ENCODE peak calls at places on chromosome X, in six cellular contexts. One of them, this sample, is unnamed.

GRCh38 chrX:40176256-40176978 is 78.7 kb upstream of the BCOR start:
- DNase-seq in lower leg skin: peak; percentile 93
- DNase-seq in fibroblast of the aortic adventitia: no peak
- DNase-seq in WTC11: peak; percentile 48
- DNase-seq in breast epithelium: no peak
- DNase-seq in colonic mucosa: peak; percentile 71
- DNase-seq in this sample: no peak

GRCh38 chrX:26845051-26845450 is 618.1 kb downstream of the PPP4R3C start:
- DNase-seq in lower leg skin: no peak
- DNase-seq in fibroblast of the aortic adventitia: peak; percentile 52
- DNase-seq in colonic mucosa: no peak
- DNase-seq in WTC11: no peak
- DNase-seq in breast epithelium: no peak
- DNase-seq in this sample: no peak

GRCh38 chrX:71533850-71534515 is 1.1 kb downstream of the OGT start:
- DNase-seq in WTC11: peak; percentile 16
- DNase-seq in colonic mucosa: peak; percentile 45
- DNase-seq in breast epithelium: no peak
- DNase-seq in lower leg skin: peak; percentile 91
- DNase-seq in fibroblast of the aortic adventitia: peak; percentile 57
- DNase-seq in this sample: no peak

GRCh38 chrX:39716401-39716800 is 381.4 kb downstream of the BCOR start:
- DNase-seq in lower leg skin: peak; percentile 42
- DNase-seq in colonic mucosa: no peak
- DNase-seq in WTC11: no peak
- DNase-seq in breast epithelium: no peak
- DNase-seq in fibroblast of the aortic adventitia: no peak
- DNase-seq in this sample: no peak

GRCh38 chrX:130083107-130083490 is 27.2 kb downstream of the ELF4 start:
- DNase-seq in breast epithelium: no peak
- DNase-seq in WTC11: peak; percentile 11
- DNase-seq in fibroblast of the aortic adventitia: no peak
- DNase-seq in lower leg skin: no peak
- DNase-seq in colonic mucosa: no peak
- DNase-seq in this sample: no peak

GRCh38 chrX:71111851-71112468 is 583 bp upstream of the IL2RG start:
- DNase-seq in breast epithelium: no peak
- DNase-seq in lower leg skin: no peak
- DNase-seq in WTC11: no peak
- DNase-seq in fibroblast of the aortic adventitia: no peak
- DNase-seq in colonic mucosa: no peak
- DNase-seq in this sample: no peak

GRCh38 chrX:31132803-31133202 is 61.0 kb upstream of the FTHL17 start:
- DNase-seq in lower leg skin: no peak
- DNase-seq in WTC11: no peak
- DNase-seq in colonic mucosa: no peak
- DNase-seq in breast epithelium: no peak
- DNase-seq in fibroblast of the aortic adventitia: no peak
- DNase-seq in this sample: no peak

GRCh38 chrX:107450823-107451509 is 1.5 kb downstream of the FRMPD3 start:
- DNase-seq in colonic mucosa: no peak
- DNase-seq in WTC11: peak; percentile 76
- DNase-seq in breast epithelium: no peak
- DNase-seq in fibroblast of the aortic adventitia: no peak
- DNase-seq in lower leg skin: no peak
- DNase-seq in this sample: no peak

GRCh38 chrX:52355108-52355507 is 13.7 kb upstream of the XAGE2 start:
- DNase-seq in colonic mucosa: no peak
- DNase-seq in breast epithelium: no peak
- DNase-seq in WTC11: no peak
- DNase-seq in lower leg skin: no peak
- DNase-seq in fibroblast of the aortic adventitia: no peak
- DNase-seq in this sample: no peak

GRCh38 chrX:120794525-120794975 is 81.1 kb downstream of the CT47B1 start:
- DNase-seq in breast epithelium: no peak
- DNase-seq in WTC11: no peak
- DNase-seq in colonic mucosa: no peak
- DNase-seq in fibroblast of the aortic adventitia: peak; percentile 75
- DNase-seq in lower leg skin: no peak
- DNase-seq in this sample: no peak

GRCh38 chrX:17986977-17987376 is 125.9 kb upstream of the RAI2 start:
- DNase-seq in breast epithelium: no peak
- DNase-seq in lower leg skin: no peak
- DNase-seq in colonic mucosa: no peak
- DNase-seq in fibroblast of the aortic adventitia: no peak
- DNase-seq in WTC11: no peak
- DNase-seq in this sample: no peak

GRCh38 chrX:119654112-119654531 is 38.8 kb downstream of the SEPTIN6 start:
- DNase-seq in WTC11: no peak
- DNase-seq in colonic mucosa: no peak
- DNase-seq in breast epithelium: no peak
- DNase-seq in fibroblast of the aortic adventitia: peak; percentile 32
- DNase-seq in lower leg skin: no peak
- DNase-seq in this sample: no peak

GRCh38 chrX:7086384-7086783 is 61.1 kb upstream of the STS start:
- DNase-seq in WTC11: no peak
- DNase-seq in lower leg skin: no peak
- DNase-seq in fibroblast of the aortic adventitia: no peak
- DNase-seq in breast epithelium: no peak
- DNase-seq in colonic mucosa: no peak
- DNase-seq in this sample: no peak

GRCh38 chrX:131895002-131895401 is 128.1 kb upstream of the STK26 start:
- DNase-seq in colonic mucosa: no peak
- DNase-seq in WTC11: no peak
- DNase-seq in breast epithelium: no peak
- DNase-seq in lower leg skin: no peak
- DNase-seq in fibroblast of the aortic adventitia: no peak
- DNase-seq in this sample: no peak

GRCh38 chrX:16148896-16149295 is 18.4 kb upstream of the MAGEB17 start:
- DNase-seq in colonic mucosa: no peak
- DNase-seq in breast epithelium: no peak
- DNase-seq in WTC11: no peak
- DNase-seq in fibroblast of the aortic adventitia: no peak
- DNase-seq in lower leg skin: no peak
- DNase-seq in this sample: no peak

GRCh38 chrX:111095974-111096870 is at the start of gene PAK3:
- DNase-seq in breast epithelium: no peak
- DNase-seq in colonic mucosa: peak; percentile 22
- DNase-seq in WTC11: peak; percentile 41
- DNase-seq in lower leg skin: no peak
- DNase-seq in fibroblast of the aortic adventitia: peak; percentile 64
- DNase-seq in this sample: peak; percentile 47

GRCh38 chrX:134558133-134558532 is 98.2 kb downstream of the HPRT1 start:
- DNase-seq in breast epithelium: no peak
- DNase-seq in colonic mucosa: no peak
- DNase-seq in fibroblast of the aortic adventitia: no peak
- DNase-seq in WTC11: no peak
- DNase-seq in lower leg skin: peak; percentile 37
- DNase-seq in this sample: no peak

GRCh38 chrX:45843518-45843917 is 642.8 kb upstream of the DIPK2B start:
- DNase-seq in breast epithelium: no peak
- DNase-seq in colonic mucosa: no peak
- DNase-seq in WTC11: no peak
- DNase-seq in lower leg skin: no peak
- DNase-seq in fibroblast of the aortic adventitia: peak; percentile 20
- DNase-seq in this sample: no peak

GRCh38 chrX:50081282-50081955 is 119.4 kb downstream of the AKAP4 start:
- DNase-seq in colonic mucosa: peak; percentile 36
- DNase-seq in breast epithelium: no peak
- DNase-seq in lower leg skin: no peak
- DNase-seq in WTC11: peak; percentile 33
- DNase-seq in fibroblast of the aortic adventitia: peak; percentile 37
- DNase-seq in this sample: no peak

GRCh38 chrX:24920769-24921168 is 95.0 kb downstream of the ARX start:
- DNase-seq in breast epithelium: no peak
- DNase-seq in colonic mucosa: no peak
- DNase-seq in fibroblast of the aortic adventitia: no peak
- DNase-seq in lower leg skin: no peak
- DNase-seq in WTC11: no peak
- DNase-seq in this sample: no peak

GRCh38 chrX:20352504-20352903 is 85.8 kb upstream of the RPS6KA3 start:
- DNase-seq in colonic mucosa: no peak
- DNase-seq in WTC11: no peak
- DNase-seq in fibroblast of the aortic adventitia: no peak
- DNase-seq in breast epithelium: no peak
- DNase-seq in lower leg skin: no peak
- DNase-seq in this sample: no peak

GRCh38 chrX:54964766-54965511 is 29.0 kb downstream of the PFKFB1 start:
- DNase-seq in WTC11: no peak
- DNase-seq in breast epithelium: no peak
- DNase-seq in lower leg skin: no peak
- DNase-seq in fibroblast of the aortic adventitia: no peak
- DNase-seq in colonic mucosa: no peak
- DNase-seq in this sample: no peak

GRCh38 chrX:56978172-56978571 is 17.2 kb downstream of the SPIN3 start:
- DNase-seq in fibroblast of the aortic adventitia: peak; percentile 68
- DNase-seq in colonic mucosa: peak; percentile 45
- DNase-seq in lower leg skin: no peak
- DNase-seq in breast epithelium: no peak
- DNase-seq in WTC11: peak; percentile 25
- DNase-seq in this sample: no peak

GRCh38 chrX:75229774-75230173 is 44.1 kb upstream of the UPRT start:
- DNase-seq in fibroblast of the aortic adventitia: no peak
- DNase-seq in colonic mucosa: no peak
- DNase-seq in lower leg skin: no peak
- DNase-seq in WTC11: no peak
- DNase-seq in breast epithelium: no peak
- DNase-seq in this sample: no peak

GRCh38 chrX:10972731-10973130 is 138.4 kb upstream of the HCCS start:
- DNase-seq in colonic mucosa: no peak
- DNase-seq in WTC11: no peak
- DNase-seq in lower leg skin: no peak
- DNase-seq in breast epithelium: no peak
- DNase-seq in fibroblast of the aortic adventitia: peak; percentile 83
- DNase-seq in this sample: no peak

GRCh38 chrX:106300239-106300638 is 132.1 kb downstream of the PWWP3B start:
- DNase-seq in lower leg skin: no peak
- DNase-seq in WTC11: no peak
- DNase-seq in fibroblast of the aortic adventitia: no peak
- DNase-seq in breast epithelium: no peak
- DNase-seq in colonic mucosa: no peak
- DNase-seq in this sample: no peak

GRCh38 chrX:139932077-139932900 is 564 bp downstream of the ATP11C start:
- DNase-seq in lower leg skin: peak; percentile 87
- DNase-seq in fibroblast of the aortic adventitia: no peak
- DNase-seq in colonic mucosa: peak; percentile 47
- DNase-seq in WTC11: peak; percentile 47
- DNase-seq in breast epithelium: peak; percentile 48
- DNase-seq in this sample: peak; percentile 61

DNA sequence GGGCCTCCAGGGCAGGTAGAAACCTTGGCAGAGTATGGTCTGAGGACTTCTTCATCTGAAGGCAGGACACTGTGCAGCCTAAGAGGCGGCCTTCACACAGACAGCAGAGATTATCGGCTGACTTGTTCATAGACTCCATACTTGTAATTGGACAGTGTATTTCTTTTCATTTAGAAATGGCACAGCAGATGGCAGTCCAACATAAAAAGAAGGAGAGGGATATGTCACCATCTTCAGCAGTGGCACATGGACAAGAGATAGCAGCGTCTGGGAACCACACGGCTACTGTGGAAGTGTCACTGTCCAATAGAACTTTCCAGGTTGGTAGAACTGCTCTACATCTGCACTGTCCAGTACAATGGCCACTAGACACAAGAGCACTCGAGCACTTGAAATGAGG is 21.7 kb upstream of the GEMIN8 start:
- DNase-seq in breast epithelium: no peak
- DNase-seq in WTC11: no peak
- DNase-seq in colonic mucosa: no peak
- DNase-seq in lower leg skin: no peak
- DNase-seq in fibroblast of the aortic adventitia: no peak
- DNase-seq in this sample: no peak
- TF ChIP-seq CTCF in breast epithelium: no peak
- TF ChIP-seq CTCF in WTC11: no peak
- TF ChIP-seq CTCF in colonic mucosa: no peak
- TF ChIP-seq CTCF in lower leg skin: no peak
- TF ChIP-seq CTCF in fibroblast of the aortic adventitia: no peak
- TF ChIP-seq CTCF in this sample: no peak

GRCh38 chrX:143788265-143788664 is 67.7 kb upstream of the SPANXN2 start:
- DNase-seq in breast epithelium: no peak
- DNase-seq in fibroblast of the aortic adventitia: peak; percentile 38
- DNase-seq in lower leg skin: no peak
- DNase-seq in colonic mucosa: no peak
- DNase-seq in WTC11: no peak
- DNase-seq in this sample: no peak
- TF ChIP-seq CTCF in breast epithelium: no peak
- TF ChIP-seq CTCF in fibroblast of the aortic adventitia: peak; percentile 52
- TF ChIP-seq CTCF in lower leg skin: no peak
- TF ChIP-seq CTCF in colonic mucosa: no peak
- TF ChIP-seq CTCF in WTC11: no peak
- TF ChIP-seq CTCF in this sample: peak; percentile 57

GRCh38 chrX:76434103-76434741 is 6.7 kb downstream of the MAGEE1 start:
- DNase-seq in lower leg skin: no peak
- DNase-seq in breast epithelium: no peak
- DNase-seq in WTC11: no peak
- DNase-seq in colonic mucosa: no peak
- DNase-seq in fibroblast of the aortic adventitia: no peak
- DNase-seq in this sample: no peak
- TF ChIP-seq CTCF in lower leg skin: no peak
- TF ChIP-seq CTCF in breast epithelium: no peak
- TF ChIP-seq CTCF in WTC11: no peak
- TF ChIP-seq CTCF in colonic mucosa: no peak
- TF ChIP-seq CTCF in fibroblast of the aortic adventitia: no peak
- TF ChIP-seq CTCF in this sample: no peak

GRCh38 chrX:109389917-109390316 is 92.0 kb downstream of the GUCY2F start:
- DNase-seq in fibroblast of the aortic adventitia: no peak
- DNase-seq in colonic mucosa: no peak
- DNase-seq in WTC11: no peak
- DNase-seq in lower leg skin: no peak
- DNase-seq in breast epithelium: no peak
- DNase-seq in this sample: no peak

GRCh38 chrX:109382332-109382731 is 99.6 kb downstream of the GUCY2F start:
- DNase-seq in breast epithelium: no peak
- DNase-seq in lower leg skin: no peak
- DNase-seq in WTC11: no peak
- DNase-seq in colonic mucosa: no peak
- DNase-seq in fibroblast of the aortic adventitia: no peak
- DNase-seq in this sample: no peak

GRCh38 chrX:109390556-109390955 is 91.3 kb downstream of the GUCY2F start:
- DNase-seq in lower leg skin: no peak
- DNase-seq in WTC11: no peak
- DNase-seq in colonic mucosa: no peak
- DNase-seq in breast epithelium: no peak
- DNase-seq in fibroblast of the aortic adventitia: no peak
- DNase-seq in this sample: no peak

DNA sequence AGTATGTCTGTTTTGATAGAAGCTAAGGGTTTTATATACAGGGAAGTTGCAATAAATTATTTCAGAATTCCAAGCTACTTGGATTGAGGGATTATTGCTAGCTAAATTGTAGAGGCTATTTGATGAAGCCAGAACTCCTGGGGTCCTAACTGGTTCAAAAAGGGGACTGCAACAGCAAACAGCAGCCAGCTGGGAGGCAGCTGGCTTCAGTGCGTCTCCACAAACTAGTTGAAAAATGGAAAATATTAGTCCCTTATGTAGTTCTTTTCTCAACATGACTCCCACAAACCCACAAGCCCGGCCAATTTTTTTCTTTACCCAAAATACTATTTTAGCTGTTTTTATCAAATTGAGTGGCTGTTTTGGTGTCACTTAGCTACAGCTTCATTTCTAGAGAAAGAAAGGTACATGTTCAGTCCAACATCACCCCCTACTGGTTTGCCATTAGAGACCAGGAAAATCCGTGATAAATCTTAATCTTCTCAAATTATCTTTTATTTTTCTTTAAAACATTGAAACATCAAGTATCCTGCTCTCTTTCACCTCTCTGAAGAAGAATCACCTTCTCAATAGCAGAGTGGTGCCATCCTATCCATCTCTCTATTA is 97.2 kb downstream of the GUCY2F start:
- DNase-seq in WTC11: no peak
- DNase-seq in colonic mucosa: no peak
- DNase-seq in lower leg skin: no peak
- DNase-seq in breast epithelium: no peak
- DNase-seq in fibroblast of the aortic adventitia: peak; percentile 54
- DNase-seq in this sample: no peak
- TF ChIP-seq CTCF in WTC11: no peak
- TF ChIP-seq CTCF in colonic mucosa: no peak
- TF ChIP-seq CTCF in lower leg skin: no peak
- TF ChIP-seq CTCF in breast epithelium: peak; percentile 20
- TF ChIP-seq CTCF in fibroblast of the aortic adventitia: peak; percentile 43
- TF ChIP-seq CTCF in this sample: peak; percentile 87